ENCODE peak calls at places on chromosomes 3 and 15, in six cellular contexts. T, L, M, U, O and E are unnamed samples. For H3K4me1 and H3K9me3, the result is how much of the 10 kb centered on the place peaks cover.

GRCh38 chr3:123401836-123402530 is 46.9 kb downstream of the ADCY5 start:
- DNase-seq in L (no peak), M (no peak), U (no peak), O (no peak), T (peak), E (no peak)

GRCh38 chr3:148790841-148791240 is 36.8 kb upstream of the CPB1 start:
- DNase-seq in T (no peak), U (no peak), O (peak), M (no peak), L (no peak), E (no peak)

GRCh38 chr15:78070049-78070698 is 7.3 kb downstream of the TBC1D2B start:
- DNase-seq in O (no peak), T (no peak), M (no peak), L (no peak), U (no peak), E (no peak)

GRCh38 chr3:24591661-24592555 is 97.3 kb upstream of the THRB start:
- DNase-seq in O (no peak), L (no peak), M (no peak), U (no peak), T (no peak), E (no peak)

GRCh38 chr3:168865022-168865551 is 769.4 kb upstream of the GOLIM4 start:
- DNase-seq in U (peak), M (no peak), O (peak), L (no peak), T (no peak), E (no peak)

GRCh38 chr15:67126551-67127333 is 61.3 kb downstream of the SMAD3 start:
- DNase-seq in U (no peak), T (no peak), M (no peak), O (no peak), L (no peak), E (no peak)

GRCh38 chr15:63348392-63348791 is 33.3 kb downstream of the CA12 start:
- DNase-seq in L (no peak), U (peak), O (peak), T (peak), M (peak), E (no peak)

GRCh38 chr15:81939604-81940440 is 106.0 kb downstream of the MEX3B start:
- DNase-seq in O (peak), L (no peak), T (no peak), M (no peak), U (peak), E (peak)

GRCh38 chr3:157493627-157494550 is 9.3 kb downstream of the VEPH1 start:
- DNase-seq in M (no peak), O (peak), U (peak), L (no peak), T (no peak), E (no peak)

GRCh38 chr3:82815417-82816058 is 1054.1 kb upstream of the GBE1 start:
- DNase-seq in M (no peak), U (no peak), T (no peak), O (no peak), L (no peak), E (no peak)

GRCh38 chr15:94912760-94913159 is 681.4 kb downstream of the MCTP2 start:
- DNase-seq in U (no peak), O (no peak), T (no peak), L (no peak), M (no peak), E (no peak)

GRCh38 chr15:101019351-101019750 is 100.2 kb downstream of the LRRK1 start:
- DNase-seq in U (no peak), M (no peak), T (no peak), L (no peak), O (no peak), E (no peak)

GRCh38 chr3:38573606-38574005 is 75.9 kb downstream of the SCN5A start:
- DNase-seq in T (no peak), L (no peak), M (peak), U (no peak), O (no peak), E (no peak)

GRCh38 chr3:181564222-181564621 is 147.5 kb upstream of the SOX2 start:
- DNase-seq in T (no peak), M (no peak), O (no peak), U (no peak), L (no peak), E (no peak)

GRCh38 chr3:152203677-152204076 is 65.1 kb upstream of the MBNL1 start:
- DNase-seq in T (no peak), U (no peak), O (peak), M (no peak), L (no peak), E (no peak)
- H3K4me1 ChIP-seq in T (under half), U (under half), O (under half), M (under half), L (under half), E (under half)

GRCh38 chr3:44648564-44649229 is at the start of gene ZNF35:
- DNase-seq in M (peak), U (peak), L (peak), O (peak), T (peak), E (peak)

GRCh38 chr3:44642337-44642736 is 6.2 kb upstream of the ZNF35 start:
- DNase-seq in M (no peak), U (no peak), O (no peak), L (no peak), T (no peak), E (no peak)

GRCh38 chr3:44649709-44650108 is 1.2 kb downstream of the ZNF35 start:
- DNase-seq in T (no peak), M (no peak), O (no peak), U (no peak), L (no peak), E (no peak)

GRCh38 chr3:44643024-44643423 is 5.5 kb upstream of the ZNF35 start:
- DNase-seq in M (no peak), U (no peak), T (no peak), O (no peak), L (no peak), E (no peak)

DNA sequence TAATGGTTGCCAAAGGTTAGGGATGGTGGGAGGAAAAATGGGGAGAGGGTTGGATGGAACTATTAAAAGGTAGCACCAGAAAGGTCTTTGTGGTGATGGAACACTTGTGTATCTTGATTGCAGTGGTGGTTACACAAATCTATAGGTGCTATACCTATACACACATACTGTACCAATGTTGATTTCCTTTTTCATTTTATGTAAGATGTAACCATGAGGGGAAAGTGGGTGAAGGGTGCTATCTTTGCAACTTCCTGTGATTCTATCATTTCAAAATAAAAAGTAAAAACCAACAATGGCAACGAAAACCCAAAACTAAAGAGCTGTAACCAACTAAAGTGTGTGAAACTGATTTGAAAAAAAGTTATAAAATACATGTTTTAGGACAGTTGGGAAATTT is 761 bp upstream of the ZNF35 start:
- DNase-seq in L (no peak), O (no peak), U (no peak), T (no peak), M (no peak), E (no peak)
- H3K4me3 ChIP-seq in L (peak), O (no peak), U (peak), T (no peak), M (peak), E (no peak)

GRCh38 chr3:187136347-187136746 is 2.9 kb downstream of the RPL39L start:
- DNase-seq in M (no peak), T (no peak), O (no peak), L (no peak), U (no peak), E (no peak)
- H3K9me3 ChIP-seq in M (under half), T (under half), O (under half), L (under half), U (under half), E (under half)

GRCh38 chr3:143830063-143830462 is 18.2 kb downstream of the SLC9A9 start:
- DNase-seq in O (no peak), M (no peak), T (no peak), U (no peak), L (no peak), E (no peak)
- H3K4me1 ChIP-seq in O (under half), M (under half), T (under half), U (under half), L (under half), E (under half)

DNA sequence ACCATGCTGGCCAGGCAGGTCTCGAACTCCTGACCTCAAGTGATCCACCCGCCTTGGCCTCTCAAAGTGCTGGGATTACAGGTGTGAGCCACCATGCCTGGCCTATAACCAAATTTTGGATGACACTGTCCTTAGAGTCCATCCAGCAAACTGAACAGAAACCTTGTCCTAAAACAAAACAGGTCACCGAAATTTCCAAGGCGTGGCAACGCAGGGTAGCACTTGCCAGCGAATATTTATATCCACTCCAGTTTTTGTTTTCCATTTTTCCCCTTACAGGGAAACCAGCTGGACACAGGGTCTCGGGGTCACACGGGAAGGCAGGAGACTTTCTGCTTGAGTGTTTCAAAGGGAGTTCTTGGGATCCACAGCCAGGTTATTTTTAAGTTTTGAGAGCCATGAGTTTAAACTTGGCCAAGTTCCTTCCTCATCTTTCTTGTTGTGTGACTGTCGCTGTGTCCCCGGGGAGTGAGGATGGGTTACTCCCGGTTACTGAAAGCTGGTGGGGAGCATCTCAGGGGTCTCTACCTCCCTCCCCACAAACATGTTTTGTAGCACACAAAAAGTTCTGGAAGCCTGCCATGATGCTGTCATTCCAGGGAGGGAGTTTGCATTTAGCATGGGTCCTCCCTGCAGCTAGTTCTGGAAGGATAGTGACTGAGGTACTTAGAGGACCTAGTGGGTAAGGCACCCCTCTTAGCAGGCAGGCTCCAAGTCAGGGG is 12.6 kb downstream of the LIMD1 start:
- DNase-seq in O (no peak), M (peak), T (no peak), U (no peak), L (no peak), E (no peak)
- H3K4me3 ChIP-seq in O (no peak), M (no peak), T (peak), U (no peak), L (no peak), E (no peak)